ENCODE peak calls at places on chromosomes 5 and 9, in eight cellular contexts. A is heart left ventricle; S is CD4-positive, alpha-beta T cell; O is thoracic aorta; Q is lung; U is fibroblast of mammary gland; L is nephron progenitor cell; W is endothelial cell. D is an unnamed sample.

GRCh38 chr5:149995385-149996085 is 4.9 kb downstream of the TIGD6 start:
- DNase-seq in A (no peak), S (no peak), O (no peak), Q (no peak), U (no peak), L (no peak), W (no peak), D (no peak)

GRCh38 chr5:139058121-139058520 is 140.0 kb downstream of the SIL1 start:
- DNase-seq in A (no peak), S (no peak), O (no peak), Q (no peak), U (peak), L (no peak), W (no peak), D (no peak)

GRCh38 chr9:104787306-104788015 is 23.5 kb downstream of the NIPSNAP3B start:
- DNase-seq in A (no peak), S (no peak), O (no peak), Q (peak), U (no peak), L (no peak), W (no peak), D (no peak)

GRCh38 chr5:150350524-150351344 is 6.8 kb upstream of the TCOF1 start:
- DNase-seq in A (peak), S (peak), O (peak), Q (peak), U (peak), L (peak), W (peak), D (peak)

GRCh38 chr9:93117924-93118862 is 15.9 kb downstream of the NINJ1 start:
- DNase-seq in A (peak), S (no peak), O (no peak), Q (no peak), U (no peak), L (no peak), W (no peak), D (no peak)

GRCh38 chr9:37390759-37391158 is 31.7 kb upstream of the GRHPR start:
- DNase-seq in A (no peak), S (no peak), O (no peak), Q (no peak), U (no peak), L (peak), W (peak), D (peak)

GRCh38 chr5:62340392-62340791 is 34.4 kb downstream of the KIF2A start:
- DNase-seq in A (no peak), S (no peak), O (no peak), Q (no peak), U (peak), L (no peak), W (no peak), D (no peak)

GRCh38 chr9:105244274-105244995 is at the start of gene SLC44A1:
- DNase-seq in A (peak), S (peak), O (peak), Q (peak), U (peak), L (peak), W (peak), D (peak)

GRCh38 chr9:4661165-4662095 is 664 bp upstream of the PLPP6 start:
- DNase-seq in A (no peak), S (no peak), O (no peak), Q (no peak), U (no peak), L (no peak), W (no peak), D (no peak)

DNA sequence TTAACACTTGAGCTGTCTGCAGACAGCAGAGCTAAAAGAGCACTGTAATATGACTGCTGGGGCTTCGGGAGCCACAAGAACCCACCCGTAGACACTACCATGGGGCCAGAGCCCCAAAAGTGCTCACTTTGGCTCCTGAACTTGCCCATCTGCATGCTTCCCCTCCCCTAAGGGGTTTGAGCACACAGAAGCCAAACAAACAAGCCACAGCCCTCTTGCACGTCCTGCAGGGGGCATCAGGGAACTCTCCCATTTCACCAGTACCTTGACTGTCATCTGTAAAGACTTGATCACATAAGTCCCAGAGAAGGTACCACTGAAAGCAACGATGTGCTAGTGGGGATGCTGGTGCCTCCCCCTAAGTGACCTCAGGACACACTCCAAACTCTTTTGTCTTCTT is 681.8 kb downstream of the SEMA5A start:
- DNase-seq in A (no peak), S (no peak), O (no peak), Q (no peak), U (peak), L (no peak), W (peak), D (peak)
- TF ChIP-seq CTCF in A (no peak), S (no peak), O (no peak), Q (no peak), U (peak), L (no peak), W (peak), D (peak)

GRCh38 chr5:14364576-14365472 is 216.8 kb upstream of the OTULINL start:
- DNase-seq in A (no peak), S (no peak), O (no peak), Q (no peak), U (no peak), L (peak), W (peak), D (peak)
- TF ChIP-seq CTCF in A (peak), S (no peak), O (peak), Q (peak), U (peak), L (peak), W (peak), D (peak)

DNA sequence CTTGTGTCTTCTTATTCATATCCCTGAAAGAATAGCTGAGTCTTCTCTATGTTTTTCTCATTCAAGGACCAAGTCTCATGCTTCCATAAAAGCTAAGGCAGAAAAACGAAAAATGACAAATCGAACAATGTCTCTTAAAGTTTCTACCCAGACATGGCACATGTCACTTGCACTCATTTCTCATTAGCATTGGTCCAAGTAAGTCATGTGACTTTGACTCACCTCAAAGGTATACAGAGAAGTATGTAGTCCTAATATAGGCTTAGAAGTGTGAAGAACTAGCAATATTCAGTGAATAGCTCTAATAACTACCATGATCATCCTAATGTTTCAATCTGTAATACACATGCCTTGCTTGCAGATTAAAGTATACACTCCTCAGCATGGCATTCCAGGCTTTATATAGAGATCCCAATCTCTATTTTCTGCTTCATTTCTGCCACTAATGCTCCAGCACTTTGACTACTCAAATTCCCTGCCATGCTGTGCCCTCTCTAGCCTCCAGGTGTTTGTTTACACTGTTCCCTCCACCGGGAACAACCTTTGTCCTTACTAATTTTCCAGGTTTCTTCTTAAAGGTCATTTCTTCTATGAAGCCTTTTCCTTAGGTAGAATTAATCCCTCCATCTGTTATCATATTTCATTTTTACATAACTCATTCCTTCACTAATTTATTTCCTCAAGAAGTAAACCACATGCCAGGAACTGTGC is 98.9 kb downstream of the CEMIP2 start:
- DNase-seq in A (no peak), S (no peak), O (no peak), Q (no peak), U (no peak), L (no peak), W (no peak), D (no peak)
- TF ChIP-seq CTCF in A (no peak), S (no peak), O (no peak), Q (no peak), U (no peak), L (no peak), W (no peak), D (no peak)

GRCh38 chr9:15277400-15278137 is 29.4 kb downstream of the TTC39B start:
- DNase-seq in A (no peak), S (no peak), O (no peak), Q (no peak), U (peak), L (no peak), W (no peak), D (no peak)
- TF ChIP-seq CTCF in A (peak), S (peak), O (peak), Q (peak), U (peak), L (no peak), W (peak), D (peak)

GRCh38 chr9:2991292-2991691 is 147.4 kb upstream of the PUM3 start:
- DNase-seq in A (no peak), S (no peak), O (no peak), Q (no peak), U (no peak), L (no peak), W (no peak), D (no peak)
- TF ChIP-seq CTCF in A (no peak), S (no peak), O (no peak), Q (no peak), U (peak), L (no peak), W (no peak), D (no peak)

GRCh38 chr5:129400395-129400983 is 59.6 kb upstream of the ADAMTS19 start:
- DNase-seq in A (no peak), S (no peak), O (no peak), Q (no peak), U (peak), L (no peak), W (no peak), D (no peak)
- TF ChIP-seq CTCF in A (peak), S (no peak), O (no peak), Q (no peak), U (peak), L (no peak), W (peak), D (no peak)

GRCh38 chr9:34047864-34048729 is 590 bp downstream of the UBAP2 start:
- DNase-seq in A (peak), S (peak), O (no peak), Q (peak), U (peak), L (peak), W (peak), D (peak)
- TF ChIP-seq CTCF in A (no peak), S (no peak), O (no peak), Q (no peak), U (no peak), L (no peak), W (no peak), D (no peak)

GRCh38 chr9:125601986-125602385 is 105.0 kb downstream of the MAPKAP1 start:
- DNase-seq in A (no peak), S (no peak), O (no peak), Q (no peak), U (no peak), L (peak), W (no peak), D (no peak)
- TF ChIP-seq CTCF in A (no peak), S (no peak), O (no peak), Q (no peak), U (peak), L (no peak), W (no peak), D (peak)

DNA sequence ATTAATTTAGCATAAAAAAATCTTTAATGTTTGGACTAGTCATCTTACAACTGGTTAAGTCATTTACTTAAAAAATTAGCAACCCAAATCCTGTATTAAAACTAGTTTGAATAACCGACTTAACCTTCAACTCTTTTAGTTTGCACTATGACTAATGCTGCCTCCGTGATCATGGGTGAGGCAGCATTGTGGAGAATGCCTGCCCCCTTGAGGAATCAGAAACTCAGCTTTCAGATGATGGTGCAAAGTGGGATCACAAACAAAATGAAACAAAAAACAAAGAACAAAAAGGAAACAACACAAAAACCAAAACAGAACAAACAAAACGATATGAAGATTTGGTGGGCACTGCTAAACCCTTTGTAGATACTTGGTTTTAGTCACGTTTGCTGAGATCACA is 127.0 kb upstream of the PALM2AKAP2 start:
- DNase-seq in A (no peak), S (no peak), O (no peak), Q (no peak), U (peak), L (no peak), W (no peak), D (no peak)
- TF ChIP-seq CTCF in A (no peak), S (no peak), O (peak), Q (no peak), U (peak), L (no peak), W (no peak), D (peak)

GRCh38 chr9:34376596-34377401 is at the start of gene MYORG:
- DNase-seq in A (peak), S (peak), O (peak), Q (peak), U (peak), L (peak), W (peak), D (peak)

GRCh38 chr9:34374905-34375552 is 1.7 kb downstream of the MYORG start:
- DNase-seq in A (no peak), S (no peak), O (no peak), Q (no peak), U (no peak), L (no peak), W (no peak), D (no peak)

GRCh38 chr9:34374339-34374738 is 2.4 kb downstream of the MYORG start:
- DNase-seq in A (no peak), S (no peak), O (no peak), Q (no peak), U (no peak), L (no peak), W (no peak), D (no peak)

GRCh38 chr9:34377402-34377741 is 674 bp upstream of the MYORG start:
- DNase-seq in A (no peak), S (no peak), O (no peak), Q (peak), U (no peak), L (peak), W (no peak), D (peak)

GRCh38 chr9:34375901-34376595 is 650 bp downstream of the MYORG start:
- DNase-seq in A (peak), S (peak), O (no peak), Q (peak), U (peak), L (peak), W (peak), D (peak)
- TF ChIP-seq CTCF in A (no peak), S (peak), O (no peak), Q (no peak), U (no peak), L (no peak), W (no peak), D (peak)

D was measured in WERI-Rb-1.